ENCODE peak calls at places on chromosome 19, in four cellular contexts. N is tibial artery, K is caudate nucleus, A is Daoy. J is an unnamed sample.

GRCh38 chr19:2253106-2254051 is 2.8 kb downstream of the JSRP1 start:
- DNase-seq in N (no peak), K (no peak), A (peak; percentile 29), J (no peak)

GRCh38 chr19:45097776-45098520 is 5.0 kb downstream of the PPP1R37 start:
- DNase-seq in N (no peak), K (no peak), A (peak; percentile 95), J (peak; percentile 52)

GRCh38 chr19:54457773-54458647 is 5.6 kb downstream of the LENG9 start:
- DNase-seq in N (no peak), K (no peak), A (no peak), J (no peak)

GRCh38 chr19:12800873-12801465 is 631 bp downstream of the PRDX2 start:
- DNase-seq in N (peak; percentile 71), K (no peak), A (no peak), J (no peak)

GRCh38 chr19:12974301-12975220 is 5.2 kb downstream of the DAND5 start:
- DNase-seq in N (no peak), K (no peak), A (no peak), J (no peak)

GRCh38 chr19:5547881-5548280 is 19.9 kb downstream of the TINCR start:
- DNase-seq in N (no peak), K (no peak), A (peak; percentile 61), J (no peak)

GRCh38 chr19:49430678-49431329 is 5.6 kb downstream of the GFY start:
- DNase-seq in N (no peak), K (no peak), A (peak; percentile 54), J (no peak)

GRCh38 chr19:11179716-11180297 is 17.5 kb downstream of the KANK2 start:
- DNase-seq in N (no peak), K (no peak), A (peak; percentile 53), J (no peak)

GRCh38 chr19:50844296-50844935 is 10.3 kb upstream of the KLK3 start:
- DNase-seq in N (no peak), K (no peak), A (no peak), J (no peak)

GRCh38 chr19:38702278-38702677 is 42.0 kb downstream of the CAPN12 start:
- DNase-seq in N (peak; percentile 82), K (no peak), A (no peak), J (no peak)